ENCODE peak calls at places on chromosomes 2 and 18, in six cellular contexts. S is A549, F is H1, A is stomach, O is body of pancreas, L is prostate gland. C is an unnamed sample.

GRCh38 chr2:54360055-54360792 is 95.9 kb upstream of the SPTBN1 start:
- DNase-seq in S (no peak), F (no peak), A (no peak), O (peak), L (no peak), C (peak)

GRCh38 chr2:42371621-42372473 is 10.8 kb upstream of the COX7A2L start:
- DNase-seq in S (no peak), F (no peak), A (no peak), O (no peak), L (peak), C (no peak)

GRCh38 chr2:221554769-221555510 is 17.2 kb downstream of the EPHA4 start:
- DNase-seq in S (no peak), F (no peak), A (no peak), O (no peak), L (no peak), C (no peak)

GRCh38 chr18:32349728-32350395 is 120.8 kb downstream of the GAREM1 start:
- DNase-seq in S (peak), F (no peak), A (peak), O (peak), L (peak), C (peak)

GRCh38 chr2:230360028-230360427 is 33.0 kb downstream of the SP140L start:
- DNase-seq in S (no peak), F (no peak), A (no peak), O (no peak), L (no peak), C (no peak)

GRCh38 chr2:101518470-101519172 is 43.7 kb upstream of the RFX8 start:
- DNase-seq in S (peak), F (no peak), A (peak), O (peak), L (peak), C (peak)

GRCh38 chr2:63661076-63661475 is 72.3 kb downstream of the MDH1 start:
- DNase-seq in S (no peak), F (no peak), A (no peak), O (no peak), L (no peak), C (no peak)

GRCh38 chr2:12769492-12770105 is 52.9 kb downstream of the TRIB2 start:
- DNase-seq in S (no peak), F (no peak), A (no peak), O (peak), L (no peak), C (peak)

GRCh38 chr2:95158441-95158840 is 1.2 kb downstream of the ZNF514 start:
- DNase-seq in S (no peak), F (no peak), A (no peak), O (peak), L (no peak), C (no peak)
- TF ChIP-seq POLR2A in S (no peak), F (no peak), A (no peak), O (no peak), L (no peak), C (no peak)

GRCh38 chr2:152198499-152198898 is 22.9 kb upstream of the STAM2 start:
- DNase-seq in S (no peak), F (no peak), A (no peak), O (no peak), L (no peak), C (no peak)

GRCh38 chr2:152201466-152201830 is 25.9 kb upstream of the STAM2 start:
- DNase-seq in S (no peak), F (no peak), A (no peak), O (no peak), L (no peak), C (no peak)

GRCh38 chr2:152200101-152200500 is 24.5 kb upstream of the STAM2 start:
- DNase-seq in S (no peak), F (no peak), A (no peak), O (no peak), L (no peak), C (no peak)

DNA sequence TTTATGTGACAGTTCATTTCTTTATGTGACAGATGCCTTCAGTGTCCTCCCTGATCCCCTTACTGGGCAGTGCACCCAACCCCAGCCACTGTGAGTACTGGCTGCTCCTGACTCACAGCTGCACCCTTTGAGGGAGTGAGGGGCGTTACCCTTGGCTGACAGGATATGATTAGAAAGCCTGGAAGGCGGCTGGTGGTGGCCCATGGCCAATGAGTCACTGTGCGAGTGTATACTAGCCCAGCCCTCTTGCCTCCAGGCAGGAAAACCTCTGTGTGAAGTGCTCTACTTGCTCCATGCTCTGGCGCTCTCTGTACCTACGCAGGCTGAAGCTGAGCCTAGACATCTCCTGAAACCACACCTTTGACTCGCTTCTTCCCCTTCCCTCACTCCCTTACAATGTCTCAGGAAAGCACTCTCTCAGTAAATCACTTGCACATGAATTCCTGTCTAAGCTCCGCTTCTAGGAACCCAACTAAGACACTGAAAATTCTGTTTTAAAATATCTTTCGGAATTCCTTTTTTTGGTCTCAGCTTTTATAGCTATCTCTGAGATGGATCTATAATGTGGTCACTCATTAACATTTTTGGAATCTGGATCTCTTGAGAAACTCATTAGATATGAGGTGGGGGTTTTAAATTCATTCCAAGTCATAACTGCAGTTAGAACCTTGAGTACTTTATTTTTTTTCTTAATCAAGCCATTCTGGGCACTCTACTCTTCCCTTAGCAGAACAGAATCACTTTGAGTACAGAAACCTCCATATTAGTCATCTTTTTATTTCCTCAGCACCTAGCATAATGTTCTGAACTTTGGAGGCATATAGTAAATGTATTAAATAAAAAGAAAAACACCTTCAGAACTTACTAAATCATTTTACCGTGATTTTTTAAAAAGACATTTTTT is 25.3 kb upstream of the STAM2 start:
- DNase-seq in S (peak), F (peak), A (peak), O (peak), L (peak), C (peak)
- TF ChIP-seq POLR2A in S (no peak), F (no peak), A (no peak), O (no peak), L (peak), C (no peak)

GRCh38 chr18:55589625-55590291 is 1.8 kb upstream of the TCF4 start:
- DNase-seq in S (peak), F (peak), A (peak), O (peak), L (peak), C (peak)
- TF ChIP-seq POLR2A in S (peak), F (peak), A (no peak), O (peak), L (peak), C (peak)

GRCh38 chr2:217828336-217828735 is 174.5 kb downstream of the TNS1 start:
- DNase-seq in S (no peak), F (no peak), A (no peak), O (no peak), L (no peak), C (no peak)

GRCh38 chr2:217829420-217829819 is 173.4 kb downstream of the TNS1 start:
- DNase-seq in S (no peak), F (no peak), A (no peak), O (no peak), L (no peak), C (no peak)

GRCh38 chr2:217825469-217826235 is 177.1 kb downstream of the TNS1 start:
- DNase-seq in S (no peak), F (no peak), A (no peak), O (no peak), L (no peak), C (no peak)

GRCh38 chr2:217826505-217826904 is 176.3 kb downstream of the TNS1 start:
- DNase-seq in S (no peak), F (no peak), A (no peak), O (no peak), L (peak), C (peak)

DNA sequence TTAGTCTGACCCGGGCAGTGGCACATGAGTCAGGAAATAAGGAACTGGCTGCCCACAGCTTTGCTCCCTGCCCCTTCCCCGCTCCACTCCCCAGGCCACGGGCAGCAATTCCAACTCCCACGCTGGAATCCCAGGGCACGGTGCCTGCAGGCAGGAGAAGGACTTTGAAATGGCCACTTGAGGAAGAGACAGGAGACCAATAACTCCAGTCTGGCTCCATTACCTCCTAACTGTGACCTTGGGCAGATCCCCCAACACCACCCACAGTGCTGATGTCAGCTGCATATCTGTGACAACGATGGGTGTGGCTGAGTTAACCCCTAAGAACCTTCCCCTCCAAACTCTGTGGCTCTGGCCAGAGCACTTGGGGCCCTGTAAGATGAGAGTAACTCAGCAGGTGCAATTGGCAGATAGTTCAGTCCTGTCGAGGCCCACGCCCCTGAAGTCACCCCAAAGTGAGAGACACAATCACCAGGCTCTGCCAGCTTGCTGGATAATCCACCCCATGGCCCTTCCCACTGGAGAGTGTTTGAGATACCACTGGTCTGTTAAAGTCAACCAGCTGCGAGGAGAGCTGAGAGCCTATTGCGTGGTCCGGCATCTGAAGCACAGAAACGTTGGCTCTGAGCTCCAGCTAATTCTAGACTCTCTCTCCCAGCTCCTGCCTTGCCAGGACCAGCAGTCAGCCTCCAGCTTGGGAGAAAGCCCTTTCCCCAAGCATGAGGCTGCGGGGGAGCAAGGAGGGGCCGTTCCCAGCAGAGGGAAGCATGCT is 175.2 kb downstream of the TNS1 start:
- DNase-seq in S (no peak), F (no peak), A (no peak), O (peak), L (no peak), C (peak)
- TF ChIP-seq POLR2A in S (no peak), F (no peak), A (no peak), O (no peak), L (no peak), C (peak)

DNA sequence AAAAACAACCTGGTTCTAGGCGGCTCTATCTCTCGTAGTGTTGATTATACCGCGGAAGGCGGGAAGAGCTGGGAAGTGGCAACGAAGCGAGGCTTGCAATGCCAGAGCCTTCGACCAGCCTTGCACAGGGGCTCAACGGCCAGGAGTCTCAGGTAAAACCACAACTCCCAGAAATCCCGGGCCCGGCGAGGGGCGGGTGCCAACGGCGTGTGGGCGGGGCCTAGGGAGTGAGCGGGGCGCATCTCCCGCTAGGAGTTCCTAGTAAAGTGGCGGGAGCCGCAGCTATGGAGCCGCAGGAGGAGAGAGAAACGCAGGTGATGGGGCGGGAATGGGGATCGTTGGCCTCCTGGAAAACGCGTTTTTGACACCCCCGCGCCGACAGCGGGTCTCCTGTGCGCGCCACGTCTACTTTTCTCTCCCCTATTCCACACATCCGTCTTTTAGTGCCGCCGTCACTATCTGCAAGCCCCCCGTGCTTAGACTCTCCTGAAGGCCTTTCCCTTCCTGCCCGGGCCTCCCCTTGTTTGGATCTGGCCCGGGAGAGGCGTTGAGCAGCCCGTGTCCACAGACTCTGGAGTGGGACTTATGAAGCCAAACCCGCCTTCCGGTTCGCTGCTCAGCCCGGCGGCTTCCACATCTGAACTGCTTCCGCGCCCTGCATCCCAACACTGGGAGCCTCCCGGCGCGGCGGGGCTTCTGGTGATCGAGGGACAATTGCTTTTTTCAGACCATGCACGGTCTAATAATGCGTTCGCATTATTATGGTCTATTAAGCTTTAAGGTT is at the start of gene HAUS1:
- DNase-seq in S (peak), F (peak), A (peak), O (peak), L (peak), C (peak)
- TF ChIP-seq POLR2A in S (peak), F (peak), A (no peak), O (peak), L (peak), C (peak)

DNA sequence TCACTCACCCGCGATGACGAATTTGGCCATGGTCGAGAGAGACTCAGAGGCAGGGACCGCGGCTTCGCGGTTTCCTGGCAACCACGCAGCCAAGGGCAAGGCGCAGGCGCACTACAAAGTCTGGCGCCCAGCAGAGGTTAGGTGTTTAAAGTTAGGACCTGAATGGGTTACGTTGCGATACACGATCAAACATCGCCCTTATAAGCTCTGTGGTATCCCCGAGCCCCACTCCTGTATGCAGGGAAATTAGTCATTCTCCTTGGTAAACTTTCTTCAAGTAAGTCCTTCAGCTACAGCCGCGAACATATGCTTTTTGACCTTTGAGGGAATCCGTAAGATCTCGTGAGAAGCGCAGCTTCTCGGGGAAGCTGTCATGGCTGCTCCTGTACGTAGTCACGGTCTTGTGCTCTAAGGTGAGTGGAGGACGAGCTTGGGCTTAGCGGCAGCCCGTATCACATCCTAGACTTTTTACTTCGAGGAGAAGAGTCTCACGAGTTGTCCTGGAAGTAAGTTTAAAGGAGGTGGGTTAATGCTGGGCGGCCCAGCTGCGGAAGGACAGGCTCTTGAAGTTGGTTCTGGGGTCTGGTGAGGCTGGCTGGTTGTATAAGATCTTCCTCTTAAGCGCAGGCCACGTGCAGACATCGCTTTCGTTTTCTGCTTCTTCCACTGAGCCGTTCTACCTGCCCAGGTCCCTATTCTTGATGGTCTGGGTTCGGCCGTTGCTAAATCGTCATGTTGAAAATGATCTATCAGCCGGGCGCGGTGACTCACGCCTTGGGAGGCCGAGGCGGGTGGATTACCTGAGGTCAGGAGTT is at the start of the genes FASTKD2 and MDH1B:
- DNase-seq in S (peak), F (peak), A (peak), O (peak), L (peak), C (peak)
- TF ChIP-seq POLR2A in S (peak), F (peak), A (no peak), O (peak), L (no peak), C (peak)

GRCh38 chr2:207885010-207885409 is 115.3 kb upstream of the FZD5 start:
- DNase-seq in S (no peak), F (no peak), A (no peak), O (no peak), L (no peak), C (no peak)
- TF ChIP-seq POLR2A in S (no peak), F (no peak), A (no peak), O (no peak), L (no peak), C (no peak)

DNA sequence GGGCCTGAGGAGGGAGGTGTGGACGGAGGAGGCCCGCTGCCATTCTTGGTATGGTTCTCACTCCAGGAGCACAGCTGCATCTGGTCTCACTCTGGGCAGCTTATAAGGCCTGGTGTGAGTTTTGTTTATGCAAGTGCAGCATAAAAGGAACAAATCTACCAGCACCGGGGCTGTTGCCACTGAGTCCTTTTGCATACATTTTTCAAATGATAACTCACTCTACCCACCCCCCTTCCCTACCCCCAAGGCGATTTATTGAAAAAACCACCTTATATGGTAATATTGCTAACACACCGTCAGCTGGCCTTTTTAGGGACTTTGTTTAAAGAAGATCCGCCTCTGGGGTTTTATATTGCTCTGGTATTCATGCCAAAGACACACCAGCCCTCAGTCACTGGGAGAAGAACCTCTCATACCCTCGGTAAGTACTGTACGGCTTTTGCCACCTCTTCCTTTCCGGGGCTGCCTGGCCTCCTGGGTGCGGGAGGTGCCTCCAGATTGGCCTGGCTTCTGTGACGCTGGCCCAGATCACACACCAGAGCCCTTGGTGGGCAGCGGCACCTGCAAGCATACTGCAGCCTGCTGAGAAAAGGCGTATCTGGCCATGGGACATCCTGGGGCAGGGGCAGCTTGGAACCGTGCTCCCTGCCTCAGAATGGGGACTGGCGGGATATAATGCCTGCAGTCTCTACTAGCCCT is at the start of gene ACTG2:
- DNase-seq in S (no peak), F (no peak), A (no peak), O (no peak), L (no peak), C (no peak)
- TF ChIP-seq POLR2A in S (no peak), F (no peak), A (no peak), O (no peak), L (no peak), C (no peak)

GRCh38 chr2:10135296-10136089 is 13.0 kb downstream of the RRM2 start:
- DNase-seq in S (peak), F (no peak), A (no peak), O (no peak), L (no peak), C (no peak)
- TF ChIP-seq POLR2A in S (no peak), F (no peak), A (no peak), O (no peak), L (no peak), C (no peak)

DNA sequence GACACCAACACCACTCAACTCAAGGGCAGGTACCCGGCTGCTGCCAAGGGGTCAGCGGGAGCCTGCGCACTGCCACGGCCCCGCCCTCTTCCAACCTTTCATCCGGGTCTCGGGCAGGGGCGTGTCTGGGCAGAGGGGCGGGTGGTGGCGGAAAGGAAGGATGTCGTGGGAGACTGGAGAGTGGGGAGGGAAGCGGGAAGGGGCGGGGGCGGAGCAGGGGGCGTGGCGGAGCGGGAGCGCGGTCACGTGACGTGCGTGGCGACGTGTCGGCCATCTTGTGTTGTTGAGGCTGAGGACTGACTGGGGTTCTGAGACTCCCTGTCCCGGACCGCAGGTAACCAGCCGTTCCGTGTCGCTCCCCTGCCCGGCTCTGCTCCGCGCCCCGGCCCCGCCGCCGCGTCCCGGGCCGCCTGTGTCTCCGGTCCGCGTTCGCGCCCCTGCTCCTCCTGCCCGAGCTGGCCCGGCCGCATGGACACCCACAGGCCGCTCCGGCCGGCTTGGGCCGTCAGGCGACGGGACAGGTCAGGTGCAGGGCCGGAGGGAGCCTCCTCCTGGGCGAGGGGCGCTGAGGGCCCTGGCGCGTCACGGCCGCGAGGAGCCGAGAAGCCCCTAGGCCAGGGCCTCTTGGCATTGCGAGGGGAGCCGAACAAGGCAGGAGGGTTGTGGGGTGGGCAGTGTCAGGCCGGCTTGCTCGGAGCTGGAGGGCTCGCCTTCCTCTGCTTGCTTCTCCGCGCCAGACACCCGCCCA is at the start of gene GIGYF2:
- DNase-seq in S (peak), F (peak), A (peak), O (peak), L (peak), C (peak)
- TF ChIP-seq POLR2A in S (peak), F (peak), A (no peak), O (peak), L (peak), C (peak)